ENCODE peak calls at places on chromosome 7, in seven cellular contexts. X is body of pancreas, Z is cardiac muscle cell, N is Caco-2, U is heart right ventricle, Q is AG04449, Y is ascending aorta. V is an unnamed sample.

GRCh38 chr7:151327659-151328058 is 14.0 kb upstream of the NUB1 start:
- DNase-seq in X (no peak), Z (no peak), N (no peak), U (no peak), Q (no peak), Y (no peak), V (no peak)

GRCh38 chr7:98921608-98922372 is 43.5 kb downstream of the TRRAP start:
- DNase-seq in X (no peak), Z (no peak), N (no peak), U (no peak), Q (no peak), Y (no peak), V (no peak)

GRCh38 chr7:122887198-122887597 is 938 bp upstream of the CADPS2 start:
- DNase-seq in X (peak), Z (peak), N (peak), U (peak), Q (no peak), Y (peak), V (peak)

GRCh38 chr7:41979834-41980307 is 257.1 kb downstream of the GLI3 start:
- DNase-seq in X (no peak), Z (peak), N (no peak), U (no peak), Q (no peak), Y (no peak), V (peak)

GRCh38 chr7:116384936-116385635 is 114.5 kb upstream of the CAV2 start:
- DNase-seq in X (no peak), Z (no peak), N (no peak), U (no peak), Q (no peak), Y (no peak), V (no peak)

GRCh38 chr7:114212753-114213439 is 201.7 kb upstream of the FOXP2 start:
- DNase-seq in X (no peak), Z (no peak), N (no peak), U (no peak), Q (no peak), Y (no peak), V (no peak)

GRCh38 chr7:150986099-150986512 is 4.7 kb upstream of the NOS3 start:
- DNase-seq in X (peak), Z (peak), N (peak), U (peak), Q (no peak), Y (no peak), V (no peak)

GRCh38 chr7:134458341-134458805 is 527 bp downstream of the AKR1B1 start:
- DNase-seq in X (peak), Z (no peak), N (no peak), U (peak), Q (no peak), Y (peak), V (no peak)

GRCh38 chr7:132225216-132226030 is 350.8 kb downstream of the PLXNA4 start:
- DNase-seq in X (no peak), Z (no peak), N (no peak), U (peak), Q (no peak), Y (no peak), V (no peak)

GRCh38 chr7:93927585-93927984 is 6.0 kb downstream of the GNG11 start:
- DNase-seq in X (no peak), Z (no peak), N (no peak), U (no peak), Q (no peak), Y (no peak), V (no peak)

GRCh38 chr7:110418651-110419270 is 672.2 kb upstream of the LRRN3 start:
- DNase-seq in X (no peak), Z (no peak), N (no peak), U (no peak), Q (no peak), Y (no peak), V (no peak)

GRCh38 chr7:28347462-28347861 is 64.9 kb upstream of the CREB5 start:
- DNase-seq in X (no peak), Z (peak), N (no peak), U (no peak), Q (peak), Y (no peak), V (peak)

GRCh38 chr7:27235387-27236052 is 7.1 kb upstream of the EVX1 start:
- DNase-seq in X (peak), Z (peak), N (peak), U (no peak), Q (no peak), Y (no peak), V (no peak)

GRCh38 chr7:107768263-107768662 is 24.3 kb downstream of the CBLL1 start:
- DNase-seq in X (no peak), Z (no peak), N (no peak), U (no peak), Q (no peak), Y (no peak), V (no peak)

GRCh38 chr7:116805100-116805544 is 57.3 kb upstream of the CAPZA2 start:
- DNase-seq in X (no peak), Z (peak), N (no peak), U (peak), Q (no peak), Y (no peak), V (no peak)

GRCh38 chr7:135653285-135654080 is 8.8 kb upstream of the STMP1 start:
- DNase-seq in X (no peak), Z (no peak), N (no peak), U (no peak), Q (no peak), Y (no peak), V (no peak)

GRCh38 chr7:128122577-128123290 is 91.5 kb upstream of the LRRC4 start:
- DNase-seq in X (no peak), Z (no peak), N (no peak), U (no peak), Q (no peak), Y (no peak), V (no peak)

GRCh38 chr7:51033722-51034530 is 251.2 kb upstream of the GRB10 start:
- DNase-seq in X (no peak), Z (peak), N (no peak), U (no peak), Q (no peak), Y (no peak), V (no peak)

DNA sequence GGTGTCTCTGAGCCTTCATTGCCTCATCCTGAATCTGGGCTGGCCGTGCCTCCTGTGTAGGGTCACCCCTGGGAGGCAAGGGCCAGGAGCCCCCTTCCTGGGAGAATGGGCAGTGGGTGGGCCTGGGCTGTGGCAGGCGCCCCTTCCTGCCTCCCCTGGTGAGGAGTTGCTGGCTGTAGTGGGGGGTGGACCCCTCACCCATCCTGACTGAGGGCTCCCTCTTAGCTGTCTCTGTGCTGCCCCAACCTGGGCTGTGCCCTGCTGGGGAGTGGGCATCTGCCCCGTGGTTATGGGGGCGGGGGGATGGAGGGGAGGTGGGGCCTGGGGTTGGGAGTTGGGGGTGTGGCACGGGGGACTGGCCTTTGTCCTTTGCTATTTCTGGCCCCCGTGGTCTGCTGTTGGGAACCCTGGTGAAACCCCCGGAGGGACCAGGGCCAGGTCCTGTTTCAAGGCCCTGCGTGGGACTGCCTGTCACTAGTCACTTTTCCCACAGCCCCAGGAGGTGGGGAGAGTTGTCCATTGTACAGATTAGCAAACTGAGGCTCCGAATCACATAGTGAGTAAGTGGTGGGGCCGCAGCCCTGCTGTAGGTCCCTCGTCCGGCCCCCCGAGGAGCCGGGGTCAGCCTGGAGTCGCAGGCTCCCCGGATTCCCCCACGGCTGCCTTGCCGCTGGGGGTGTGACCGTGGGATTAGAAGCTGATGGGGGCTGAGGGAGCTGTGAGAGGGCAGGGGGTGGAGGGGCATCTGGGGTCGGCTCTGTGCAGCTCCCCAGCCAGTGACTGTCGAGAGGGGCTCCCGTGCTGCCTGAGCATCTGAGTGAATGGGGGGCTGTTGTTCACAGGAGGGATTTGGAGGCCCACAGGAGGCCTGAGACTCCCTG is 2.7 kb downstream of the TTYH3 start:
- DNase-seq in X (no peak), Z (no peak), N (no peak), U (no peak), Q (no peak), Y (no peak), V (no peak)
- H3K4me3 ChIP-seq in X (no peak), Z (peak), N (no peak), U (peak), Q (peak), Y (peak), V (peak)

DNA sequence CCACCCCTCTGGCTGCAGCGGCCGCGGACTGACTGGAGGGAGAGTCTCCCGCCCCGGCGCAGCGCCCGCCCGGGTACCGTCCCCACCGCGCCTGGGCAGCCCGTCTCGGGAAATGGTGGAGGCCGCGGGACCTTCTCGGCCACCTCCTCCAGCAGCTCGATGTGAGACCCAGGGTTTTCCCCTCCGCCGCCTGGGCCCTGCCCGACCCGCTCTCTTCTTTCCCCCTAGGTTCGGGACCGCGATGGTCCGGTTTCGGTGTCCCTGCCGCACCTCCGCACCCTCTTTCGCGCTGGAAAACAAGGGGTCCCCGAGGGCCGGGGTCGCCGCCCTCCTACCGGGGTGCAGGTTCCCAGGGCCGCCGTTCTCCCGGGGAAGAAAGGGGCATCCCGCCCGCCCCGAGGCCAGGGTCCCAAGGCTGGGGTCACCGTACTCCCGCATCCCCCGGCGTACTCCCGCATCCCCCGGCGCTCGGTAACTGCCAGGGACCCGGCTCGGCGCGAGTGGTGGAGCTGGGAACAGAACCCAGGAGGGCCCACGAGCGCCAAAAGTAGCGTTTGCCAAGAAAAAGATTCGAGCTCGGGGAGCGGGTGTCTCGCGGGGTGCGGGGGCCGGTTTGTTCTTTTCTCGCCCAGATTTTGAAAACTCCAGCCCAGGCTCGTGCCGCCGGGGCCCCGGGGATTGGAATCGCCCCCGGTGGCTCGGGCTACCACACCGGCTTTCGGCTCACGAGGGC is 3.4 kb downstream of the TNRC18 start:
- DNase-seq in X (peak), Z (no peak), N (no peak), U (no peak), Q (no peak), Y (no peak), V (no peak)
- H3K4me3 ChIP-seq in X (peak), Z (peak), N (peak), U (peak), Q (peak), Y (peak), V (peak)

GRCh38 chr7:23298141-23298851 is 843 bp upstream of the MALSU1 start:
- DNase-seq in X (peak), Z (peak), N (no peak), U (peak), Q (peak), Y (no peak), V (no peak)
- H3K4me3 ChIP-seq in X (no peak), Z (peak), N (no peak), U (peak), Q (no peak), Y (peak), V (peak)

GRCh38 chr7:54253036-54253373 is 289.2 kb upstream of the VSTM2A start:
- DNase-seq in X (no peak), Z (no peak), N (no peak), U (no peak), Q (no peak), Y (no peak), V (no peak)
- H3K4me3 ChIP-seq in X (no peak), Z (no peak), N (no peak), U (no peak), Q (no peak), Y (no peak), V (no peak)

DNA sequence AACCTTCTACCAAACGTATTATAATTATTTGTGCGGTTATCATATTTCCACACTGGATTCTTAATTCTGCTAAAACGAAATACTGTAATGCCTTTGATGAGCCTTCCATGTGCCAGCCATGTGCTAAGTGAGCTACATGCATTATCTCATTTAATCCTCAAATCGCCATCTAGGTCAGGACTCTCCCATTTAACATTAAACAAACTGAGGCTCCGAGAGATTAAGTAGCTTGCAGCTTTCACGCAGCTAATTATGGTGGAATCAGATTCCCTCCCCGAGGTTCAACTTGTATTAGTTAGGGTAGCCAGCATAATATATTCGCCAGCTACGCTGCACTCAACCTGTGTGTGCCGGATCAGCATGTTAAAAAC is 798 bp upstream of the TSPAN33 start:
- DNase-seq in X (no peak), Z (no peak), N (no peak), U (no peak), Q (no peak), Y (no peak), V (no peak)
- H3K4me3 ChIP-seq in X (no peak), Z (peak), N (no peak), U (peak), Q (no peak), Y (peak), V (no peak)